ENCODE peak calls at places on chromosomes 5 and 9, in five cellular contexts. E, Y, V, F and G are unnamed samples.

GRCh38 chr5:40521925-40522324 is 157.8 kb upstream of the PTGER4 start:
- DNase-seq in F (no peak), E (no peak), V (no peak), Y (no peak), G (no peak)

GRCh38 chr5:158286827-158287226 is 427.9 kb upstream of the CLINT1 start:
- DNase-seq in V (no peak), E (no peak), F (no peak), Y (no peak), G (peak)

GRCh38 chr9:132194508-132194907 is 32.6 kb downstream of the NTNG2 start:
- DNase-seq in V (no peak), E (no peak), Y (no peak), F (no peak), G (no peak)

GRCh38 chr5:142059304-142059940 is 46.6 kb upstream of the GNPDA1 start:
- DNase-seq in F (no peak), E (no peak), Y (no peak), V (no peak), G (no peak)

GRCh38 chr5:102777099-102777498 is 22.0 kb downstream of the PAM start:
- DNase-seq in F (no peak), E (no peak), Y (no peak), V (no peak), G (no peak)

GRCh38 chr9:136629879-136630661 is 32.6 kb upstream of the EGFL7 start:
- DNase-seq in F (peak), E (peak), V (peak), Y (peak), G (no peak)

GRCh38 chr9:123382659-123383511 is 26.9 kb downstream of the CRB2 start:
- DNase-seq in V (no peak), Y (no peak), F (no peak), E (no peak), G (no peak)

GRCh38 chr5:43172779-43173178 is 19.2 kb upstream of the NIM1K start:
- DNase-seq in F (no peak), V (no peak), Y (no peak), E (no peak), G (no peak)

GRCh38 chr5:172886974-172887491 is 53.0 kb downstream of the ERGIC1 start:
- DNase-seq in F (peak), Y (no peak), V (peak), E (peak), G (no peak)
- H3K4me3 ChIP-seq in F (no peak), Y (no peak), V (no peak), E (peak), G (peak)

GRCh38 chr9:8101607-8102006 is 302.0 kb upstream of the DMAC1 start:
- DNase-seq in E (no peak), V (no peak), F (no peak), Y (no peak), G (no peak)

DNA sequence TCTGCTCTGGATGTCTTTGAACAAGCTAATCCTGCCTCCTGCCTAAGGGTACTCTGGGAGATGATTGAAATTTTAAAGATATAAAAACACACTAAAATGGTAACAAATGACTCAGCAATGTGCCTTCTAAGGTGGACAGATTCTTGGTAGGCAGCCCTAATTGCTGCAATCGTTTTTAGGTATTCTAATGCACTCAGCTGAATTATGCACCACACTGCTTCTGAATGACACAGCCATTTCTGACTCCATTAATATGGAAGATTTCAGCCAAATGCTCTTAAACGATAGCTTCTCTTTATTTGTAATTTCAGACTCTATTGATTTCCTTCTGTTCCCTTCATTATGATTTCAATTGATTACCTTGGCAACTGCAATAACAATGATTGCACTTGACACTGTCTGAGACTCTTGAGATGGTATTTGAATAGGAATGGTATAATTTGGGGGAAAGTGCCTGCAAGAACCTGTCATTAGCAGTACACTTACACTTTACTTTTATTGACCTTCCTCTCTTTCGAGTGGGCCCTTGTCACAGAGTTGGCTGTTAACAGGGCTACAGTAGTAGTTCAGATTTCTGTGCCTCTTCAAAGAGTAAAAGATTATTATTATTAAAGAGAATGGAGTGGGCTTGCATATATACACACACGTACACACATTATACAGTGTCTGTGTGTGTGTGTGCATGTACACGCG is 296.1 kb upstream of the DMAC1 start:
- DNase-seq in F (no peak), V (no peak), E (no peak), Y (no peak), G (no peak)
- TF ChIP-seq EP300 in F (no peak), V (no peak), E (no peak), Y (no peak), G (no peak)

GRCh38 chr5:125229556-125229955 is 483.1 kb upstream of the ZNF608 start:
- DNase-seq in E (no peak), V (no peak), Y (no peak), F (no peak), G (no peak)

GRCh38 chr5:125225424-125225823 is 479.0 kb upstream of the ZNF608 start:
- DNase-seq in Y (no peak), E (no peak), V (no peak), F (no peak), G (no peak)

GRCh38 chr5:125227333-125228075 is 481.1 kb upstream of the ZNF608 start:
- DNase-seq in F (peak), E (no peak), Y (peak), V (no peak), G (no peak)

GRCh38 chr5:125228358-125228757 is 481.9 kb upstream of the ZNF608 start:
- DNase-seq in F (no peak), E (no peak), Y (no peak), V (no peak), G (no peak)

DNA sequence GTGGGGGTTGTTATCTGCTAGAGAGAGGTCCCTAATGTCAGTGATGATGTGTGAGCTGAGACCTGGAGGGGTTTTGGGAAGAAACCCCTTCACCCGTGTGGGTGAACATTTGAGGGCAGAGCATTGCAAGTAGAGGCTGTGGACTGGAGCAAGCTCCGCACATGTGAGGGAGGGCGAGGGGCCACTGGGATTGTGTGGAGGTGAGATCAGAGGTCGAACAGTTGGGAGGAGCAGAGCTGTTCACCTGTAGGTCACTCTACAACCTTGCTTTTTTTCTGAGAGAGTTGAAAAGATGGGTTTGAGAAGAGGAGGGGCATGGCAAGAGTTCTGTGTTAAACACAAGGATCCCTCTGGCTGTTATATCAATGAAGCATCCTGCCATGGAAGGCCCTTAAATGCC is 480.4 kb upstream of the ZNF608 start:
- DNase-seq in V (no peak), E (no peak), Y (no peak), F (no peak), G (no peak)
- H3K4me3 ChIP-seq in V (no peak), E (no peak), Y (no peak), F (no peak), G (no peak)

DNA sequence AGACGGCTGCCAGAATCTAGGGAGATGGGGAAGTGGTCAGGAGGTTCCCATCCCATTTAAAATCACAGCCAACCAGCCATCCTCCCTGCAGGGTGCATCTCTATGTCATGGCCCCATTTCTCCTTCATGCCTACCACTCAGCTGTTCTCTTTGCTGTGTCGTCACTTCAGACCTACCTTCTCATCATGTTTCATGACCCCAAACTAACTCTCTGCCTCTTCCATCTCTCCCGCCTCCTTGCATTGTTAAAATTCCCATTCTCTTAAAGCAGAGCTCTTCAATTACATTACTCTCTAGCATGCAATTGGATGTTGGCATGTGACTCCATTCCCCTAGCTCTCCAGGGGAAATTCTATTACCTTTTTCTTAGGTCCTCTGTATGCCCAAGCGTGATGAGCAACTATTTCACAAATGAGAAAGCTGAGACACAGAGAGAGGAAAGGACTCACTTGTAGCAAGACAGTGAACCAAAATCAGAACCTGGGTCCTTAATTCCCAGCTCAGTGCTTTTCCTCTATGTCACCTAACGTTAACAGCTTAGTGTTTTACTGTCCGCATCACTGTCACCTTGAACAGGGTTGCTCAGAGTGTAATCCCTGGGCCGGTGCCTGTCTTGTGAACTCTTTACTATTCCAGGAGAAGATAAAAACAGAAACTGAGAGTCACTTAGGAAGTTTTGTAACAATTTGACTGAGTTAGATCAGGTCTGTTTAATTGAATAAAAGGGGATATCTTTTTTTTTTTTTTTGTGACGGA is 28.1 kb downstream of the PDE6A start:
- DNase-seq in V (no peak), Y (no peak), F (no peak), E (no peak), G (no peak)
- TF ChIP-seq EP300 in V (no peak), Y (no peak), F (no peak), E (no peak), G (no peak)

GRCh38 chr9:95772320-95773060 is 103.0 kb upstream of the ERCC6L2 start:
- DNase-seq in Y (peak), E (peak), V (no peak), F (peak), G (no peak)
- H3K4me3 ChIP-seq in Y (no peak), E (no peak), V (no peak), F (no peak), G (no peak)

GRCh38 chr5:55108651-55109050 is 6.2 kb downstream of the GZMA start:
- DNase-seq in Y (no peak), E (no peak), F (no peak), V (no peak), G (no peak)

GRCh38 chr5:55110156-55110680 is 7.8 kb downstream of the GZMA start:
- DNase-seq in F (no peak), E (no peak), Y (no peak), V (no peak), G (no peak)

GRCh38 chr5:55113327-55113726 is 10.9 kb downstream of the GZMA start:
- DNase-seq in E (no peak), Y (no peak), F (no peak), V (no peak), G (no peak)

GRCh38 chr5:55114061-55114460 is 11.6 kb downstream of the GZMA start:
- DNase-seq in V (no peak), E (no peak), Y (no peak), F (no peak), G (no peak)
- TF ChIP-seq EP300 in V (no peak), E (no peak), Y (no peak), F (no peak), G (no peak)

DNA sequence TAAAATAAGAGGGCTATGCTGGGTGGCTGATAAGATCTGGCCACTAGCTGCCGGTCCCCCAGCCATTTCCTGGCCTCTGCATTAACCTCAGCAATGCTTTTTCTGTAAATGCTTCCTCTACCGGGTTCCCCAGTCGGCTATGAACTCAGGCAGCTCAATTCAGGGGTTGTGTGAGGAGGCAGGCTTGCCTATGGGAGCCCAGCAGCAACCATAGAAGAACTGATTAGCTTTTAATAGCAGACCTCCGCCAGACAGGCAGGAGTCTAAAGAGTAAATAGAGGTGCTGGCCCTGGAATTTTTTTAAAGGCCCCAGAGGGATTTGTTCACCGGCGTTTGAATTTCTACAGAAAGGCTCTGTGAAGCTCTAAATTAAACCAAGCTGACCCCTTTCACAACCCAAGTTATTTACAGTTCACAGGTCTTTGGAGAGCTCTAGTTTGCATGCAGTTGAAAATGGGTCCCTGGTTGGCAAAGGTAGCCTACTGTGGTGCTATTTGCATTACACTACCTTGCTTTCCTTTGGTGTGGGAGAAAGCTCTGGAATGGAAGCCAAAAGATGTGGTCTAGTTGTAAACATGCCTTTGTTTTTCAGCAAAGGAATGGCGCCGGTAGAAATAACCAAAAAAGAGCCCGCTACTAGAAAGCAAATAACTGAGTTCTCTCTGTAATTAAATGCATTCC is 289.7 kb upstream of the SEMA6A start:
- DNase-seq in Y (peak), F (no peak), E (no peak), V (no peak), G (no peak)
- H3K4me3 ChIP-seq in Y (no peak), F (no peak), E (no peak), V (no peak), G (no peak)

DNA sequence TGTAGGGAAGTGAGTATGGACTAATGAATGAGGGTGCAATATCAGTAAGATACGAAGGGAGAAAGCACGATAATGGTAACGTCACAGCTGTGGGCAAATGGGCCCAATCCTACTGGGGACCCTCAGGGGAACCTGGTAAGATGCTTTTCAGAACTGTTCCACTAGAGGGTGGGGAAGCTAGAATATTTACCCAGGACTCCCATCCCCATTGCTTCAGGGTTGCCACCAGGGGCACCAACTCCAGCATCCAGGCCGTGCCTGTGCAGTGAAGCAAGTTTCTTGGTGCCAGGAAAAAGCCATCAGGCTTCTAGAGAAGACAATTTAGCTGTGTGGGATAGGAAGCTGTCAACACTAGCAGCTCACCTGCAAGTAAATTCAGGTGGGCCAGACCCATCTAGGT is 409.3 kb downstream of the AGTPBP1 start:
- DNase-seq in E (no peak), Y (peak), F (no peak), V (no peak), G (no peak)
- TF ChIP-seq EP300 in E (no peak), Y (no peak), F (no peak), V (no peak), G (no peak)

GRCh38 chr5:5409151-5409810 is 13.2 kb upstream of the ICE1 start:
- DNase-seq in V (no peak), F (no peak), E (no peak), Y (peak), G (no peak)
- H3K4me3 ChIP-seq in V (no peak), F (no peak), E (no peak), Y (no peak), G (no peak)

GRCh38 chr5:178364326-178364675 is 131.7 kb upstream of the PHYKPL start:
- DNase-seq in V (no peak), E (no peak), F (no peak), Y (no peak), G (no peak)
- TF ChIP-seq EP300 in V (no peak), E (no peak), F (no peak), Y (no peak), G (no peak)